ENCODE peak calls at places on chromosomes 7 and 10, in seven cellular contexts. Q is CD8-positive, alpha-beta T cell; X is CD8-positive, alpha-beta memory T cell; Y is pancreas; C is naive thymus-derived CD4-positive, alpha-beta T cell; H is Peyer's patch; D is heart right ventricle. T is an unnamed sample.

GRCh38 chr10:70684374-70684773 is 12.1 kb downstream of the ADAMTS14 start:
- DNase-seq in Q (no peak), H (no peak), Y (no peak), X (no peak), D (no peak), C (no peak), T (no peak)

GRCh38 chr7:33761440-33762080 is 143.8 kb upstream of the BMPER start:
- DNase-seq in X (no peak), Y (no peak), H (no peak), D (no peak), Q (no peak), C (no peak), T (no peak)

GRCh38 chr7:143362126-143362961 is at the start of gene FAM131B:
- DNase-seq in X (peak), Y (no peak), C (no peak), D (no peak), Q (no peak), H (no peak), T (no peak)

GRCh38 chr10:96606216-96606615 is 19.4 kb upstream of the TM9SF3 start:
- DNase-seq in X (no peak), Y (no peak), Q (no peak), C (no peak), D (no peak), H (no peak), T (no peak)

GRCh38 chr7:108839091-108839490 is 269.4 kb downstream of the DNAJB9 start:
- DNase-seq in Q (no peak), Y (no peak), C (no peak), H (no peak), D (no peak), X (no peak), T (no peak)

GRCh38 chr7:27199820-27200760 is at the start of gene HOXA13:
- DNase-seq in H (no peak), X (no peak), D (no peak), Q (no peak), C (no peak), Y (no peak), T (no peak)

GRCh38 chr10:48459270-48460147 is 145.4 kb downstream of the ARHGAP22 start:
- DNase-seq in Y (no peak), C (no peak), X (no peak), D (no peak), H (no peak), Q (no peak), T (peak)

GRCh38 chr10:46226232-46226631 is 60.6 kb upstream of the ANTXRL start:
- DNase-seq in H (no peak), D (no peak), C (no peak), X (no peak), Q (peak), Y (no peak), T (peak)

GRCh38 chr7:135859548-135859947 is 110.9 kb upstream of the FAM180A start:
- DNase-seq in H (no peak), D (no peak), Y (no peak), C (no peak), X (no peak), Q (no peak), T (no peak)

GRCh38 chr7:44236333-44236728 is 35.6 kb downstream of the YKT6 start:
- DNase-seq in H (no peak), Q (no peak), X (no peak), Y (no peak), D (no peak), C (no peak), T (no peak)

GRCh38 chr7:103862302-103863035 is 127.0 kb downstream of the RELN start:
- DNase-seq in Q (no peak), C (no peak), D (no peak), X (no peak), Y (no peak), H (no peak), T (no peak)

GRCh38 chr7:129499915-129500463 is 2.3 kb upstream of the SMKR1 start:
- DNase-seq in X (no peak), Y (no peak), H (peak), Q (no peak), C (no peak), D (no peak), T (peak)

GRCh38 chr10:93916257-93917063 is 22.7 kb downstream of the SLC35G1 start:
- DNase-seq in C (no peak), X (no peak), H (no peak), Y (no peak), Q (no peak), D (no peak), T (no peak)

GRCh38 chr7:2470204-2471021 is 5.8 kb downstream of the GRIFIN start:
- DNase-seq in D (no peak), Y (no peak), C (no peak), Q (no peak), H (no peak), X (peak), T (no peak)

GRCh38 chr10:921471-922414 is 9.8 kb downstream of the LARP4B start:
- DNase-seq in X (no peak), C (no peak), D (no peak), Y (no peak), H (peak), Q (no peak), T (no peak)

GRCh38 chr10:132202070-132202970 is 15.6 kb downstream of the DPYSL4 start:
- DNase-seq in C (no peak), X (peak), D (no peak), Q (no peak), Y (no peak), H (no peak), T (no peak)

GRCh38 chr7:121330053-121330833 is 1.4 kb downstream of the WNT16 start:
- DNase-seq in X (no peak), C (no peak), Y (no peak), H (no peak), D (no peak), Q (no peak), T (no peak)

GRCh38 chr7:83162402-83163256 is at the start of gene PCLO:
- DNase-seq in Q (peak), C (peak), H (peak), X (peak), D (peak), Y (peak), T (no peak)

GRCh38 chr10:93553501-93554374 is 12.7 kb upstream of the FFAR4 start:
- DNase-seq in Y (no peak), X (no peak), D (no peak), Q (no peak), H (no peak), C (no peak), T (peak)

GRCh38 chr10:63866747-63867140 is 345.5 kb downstream of the REEP3 start:
- DNase-seq in D (no peak), H (no peak), Y (no peak), X (no peak), Q (no peak), C (no peak), T (no peak)

GRCh38 chr7:28086198-28086597 is 94.4 kb downstream of the JAZF1 start:
- DNase-seq in H (no peak), D (no peak), Q (no peak), C (no peak), Y (no peak), X (no peak), T (no peak)

GRCh38 chr7:36962367-36962766 is 238.1 kb upstream of the AOAH start:
- DNase-seq in X (no peak), Y (no peak), C (no peak), H (no peak), D (no peak), Q (no peak), T (no peak)

DNA sequence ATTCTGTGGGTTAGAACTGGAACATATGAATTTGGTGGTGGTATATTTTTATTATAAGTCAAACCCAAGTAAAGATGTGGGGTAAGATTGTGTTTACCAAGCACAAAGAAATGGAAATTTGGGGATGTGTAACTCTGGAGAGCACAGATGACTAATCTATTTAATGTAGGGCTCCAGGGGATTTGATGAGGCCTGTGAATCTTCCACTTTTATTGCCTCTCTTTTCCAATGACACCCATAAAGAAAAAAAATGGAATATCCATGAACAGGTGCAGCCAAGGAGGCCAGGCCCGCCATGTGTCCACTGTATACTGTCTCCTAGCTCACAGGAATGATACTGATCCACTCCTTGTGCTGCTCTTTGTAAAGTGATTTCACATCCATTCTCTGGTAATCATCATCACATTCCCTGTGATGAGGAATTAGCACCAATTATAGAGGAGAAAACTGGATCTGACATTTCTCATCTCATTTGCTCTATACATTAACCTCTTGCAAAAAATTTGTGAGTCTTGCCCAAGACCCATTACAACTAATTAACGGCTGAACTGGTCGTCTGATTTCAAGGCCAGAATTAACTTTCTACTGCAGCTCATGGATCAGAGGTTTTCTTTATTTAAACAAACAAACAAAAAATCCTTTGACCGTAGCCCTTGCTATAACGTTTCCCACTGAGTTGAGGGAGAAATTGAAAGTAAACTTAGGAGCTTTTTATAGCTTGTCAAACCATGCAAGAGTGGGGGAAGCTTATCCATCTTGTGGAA is 3.0 kb downstream of the SRGN start:
- DNase-seq in C (no peak), H (no peak), Q (no peak), X (no peak), D (no peak), Y (no peak), T (no peak)
- H3K27ac ChIP-seq in C (peak), H (peak), Q (peak), X (peak), D (peak), Y (peak), T (peak)

DNA sequence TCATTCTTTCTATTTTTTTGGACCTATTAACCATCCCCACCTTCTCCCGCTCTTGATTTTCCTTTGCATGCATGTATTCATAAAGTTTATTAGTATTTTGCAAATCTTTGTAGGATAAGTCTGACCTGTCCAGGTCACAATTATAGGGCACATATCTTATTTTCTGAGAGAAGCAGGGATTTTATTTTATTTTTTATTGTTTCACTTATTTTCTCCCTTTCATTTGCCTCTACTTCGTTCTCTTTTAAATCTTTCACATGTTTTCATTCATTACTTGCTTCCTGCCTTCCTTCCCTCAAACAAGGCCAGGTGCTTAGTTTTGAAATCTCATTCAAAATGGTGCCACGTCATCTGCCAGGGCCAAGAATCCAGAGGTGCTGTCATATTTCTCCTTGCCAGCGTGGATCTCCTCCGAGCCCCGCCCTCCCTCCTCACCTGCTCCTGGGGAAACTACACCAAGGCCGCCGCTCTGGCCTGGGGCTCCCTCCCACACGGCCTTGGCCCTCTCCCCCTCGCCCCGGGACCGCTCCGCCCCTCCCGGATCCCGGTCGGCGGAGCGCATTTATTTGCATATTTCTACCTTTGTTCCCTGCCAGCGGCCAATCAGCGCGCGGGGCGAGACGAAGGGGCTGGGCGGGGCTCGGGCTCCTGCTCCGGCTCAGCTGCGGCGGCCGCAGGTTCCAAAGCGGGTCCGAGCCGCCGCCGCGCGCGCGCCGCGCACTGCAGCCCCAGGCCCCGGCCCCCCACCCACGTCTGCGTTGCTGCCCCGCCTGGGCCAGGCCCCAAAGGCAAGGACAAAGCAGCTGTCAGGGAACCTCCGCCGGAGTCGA is at the start of gene TSPAN13:
- DNase-seq in D (peak), Y (peak), C (peak), Q (peak), X (peak), H (peak), T (no peak)
- H3K27ac ChIP-seq in D (peak), Y (peak), C (no peak), Q (no peak), X (peak), H (peak), T (peak)

GRCh38 chr7:1463685-1464223 is 4.5 kb upstream of the MICALL2 start:
- DNase-seq in X (no peak), Y (no peak), D (no peak), C (no peak), H (no peak), Q (no peak), T (no peak)
- H3K27ac ChIP-seq in X (no peak), Y (no peak), D (no peak), C (no peak), H (no peak), Q (no peak), T (no peak)

DNA sequence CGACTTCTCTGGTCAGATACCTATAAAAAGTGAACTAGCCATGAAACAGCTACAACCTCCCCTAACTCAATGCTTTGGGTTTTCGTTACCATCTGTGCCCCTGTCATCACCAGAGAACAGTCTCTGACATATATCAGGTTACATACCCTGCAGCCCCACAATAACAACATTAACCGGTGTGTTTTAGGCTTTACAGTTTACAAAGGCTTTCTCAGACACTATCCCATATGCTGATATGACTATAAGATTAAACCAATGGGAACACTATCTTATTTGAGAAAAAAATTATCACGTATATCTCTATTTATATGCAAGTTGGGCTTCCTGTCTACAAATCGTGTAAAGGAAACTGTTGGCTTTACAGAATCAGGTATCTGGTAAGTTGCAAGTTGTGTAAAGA is 675.3 kb downstream of the PHTF2 start:
- DNase-seq in Q (no peak), D (no peak), Y (no peak), X (no peak), C (no peak), H (no peak), T (no peak)
- H3K27ac ChIP-seq in Q (no peak), D (no peak), Y (no peak), X (no peak), C (no peak), H (no peak), T (no peak)

GRCh38 chr10:5776881-5777197 is 36.4 kb downstream of the GDI2 start:
- DNase-seq in X (no peak), H (no peak), D (no peak), Y (no peak), C (no peak), Q (no peak), T (no peak)

GRCh38 chr10:5779753-5780152 is 33.5 kb downstream of the GDI2 start:
- DNase-seq in D (no peak), C (no peak), Y (no peak), X (no peak), H (no peak), Q (no peak), T (no peak)

GRCh38 chr10:5776150-5776880 is 36.9 kb downstream of the GDI2 start:
- DNase-seq in Y (no peak), Q (no peak), H (no peak), C (no peak), X (no peak), D (no peak), T (no peak)

GRCh38 chr10:5783300-5783699 is 29.9 kb downstream of the GDI2 start:
- DNase-seq in H (no peak), C (no peak), D (no peak), X (no peak), Y (no peak), Q (no peak), T (no peak)

GRCh38 chr10:5782174-5782573 is 31.1 kb downstream of the GDI2 start:
- DNase-seq in C (no peak), Y (no peak), Q (no peak), D (no peak), H (no peak), X (no peak), T (no peak)
- H3K27ac ChIP-seq in C (no peak), Y (no peak), Q (no peak), D (no peak), H (no peak), X (no peak), T (no peak)

GRCh38 chr10:122336961-122337360 is 37.5 kb upstream of the PLEKHA1 start:
- DNase-seq in H (no peak), X (no peak), Q (no peak), C (no peak), D (no peak), Y (no peak), T (no peak)
- H3K27ac ChIP-seq in H (no peak), X (no peak), Q (no peak), C (no peak), D (no peak), Y (no peak), T (no peak)

GRCh38 chr10:27391325-27391724 is 112.8 kb upstream of the RAB18 start:
- DNase-seq in C (no peak), Y (no peak), X (no peak), D (no peak), Q (no peak), H (no peak), T (no peak)
- H3K27ac ChIP-seq in C (no peak), Y (no peak), X (no peak), D (no peak), Q (no peak), H (no peak), T (no peak)

T was measured in right atrium auricular region.